ENCODE peak calls at places on chromosomes 1 and 21, in six cellular contexts. C, Z, T, W, V and M are unnamed samples.
A peak's percentile ranks its signal among the peaks of the same experiment; 100 is the strongest.

GRCh38 chr1:48758976-48759375 is 17.7 kb downstream of the BEND5 start:
- DNase-seq in W (no peak), T (no peak), V (no peak), C (no peak), Z (no peak), M (no peak)

GRCh38 chr1:230441183-230441582 is 15.1 kb upstream of the PGBD5 start:
- DNase-seq in T (no peak), C (no peak), W (no peak), Z (no peak), V (no peak), M (no peak)

GRCh38 chr21:17231124-17231523 is 281.7 kb upstream of the CXADR start:
- DNase-seq in C (no peak), Z (no peak), W (no peak), V (no peak), T (no peak), M (no peak)

GRCh38 chr1:53286950-53287349 is 40.9 kb downstream of the LRP8 start:
- DNase-seq in Z (no peak), W (no peak), C (no peak), T (no peak), V (no peak), M (no peak)

GRCh38 chr1:8135250-8135649 is 109.1 kb upstream of the ERRFI1 start:
- DNase-seq in C (no peak), Z (no peak), V (no peak), W (no peak), T (no peak), M (no peak)

GRCh38 chr1:19892628-19893168 is 10.5 kb downstream of the OTUD3 start:
- DNase-seq in T (no peak), Z (peak; percentile 29), C (no peak), W (no peak), V (no peak), M (no peak)

GRCh38 chr1:181440510-181440909 is 42.8 kb upstream of the CACNA1E start:
- DNase-seq in C (no peak), V (no peak), Z (no peak), W (no peak), T (no peak), M (no peak)

GRCh38 chr1:27588256-27589232 is 15.4 kb downstream of the AHDC1 start:
- DNase-seq in T (no peak), Z (no peak), W (no peak), V (peak; percentile 67), C (no peak), M (no peak)

GRCh38 chr1:209398330-209398991 is 185.1 kb upstream of the CAMK1G start:
- DNase-seq in V (no peak), W (no peak), Z (peak; percentile 95), C (no peak), T (peak; percentile 29), M (peak; percentile 63)

GRCh38 chr1:12327566-12327965 is 97.7 kb downstream of the VPS13D start:
- DNase-seq in Z (no peak), W (no peak), C (no peak), V (no peak), T (no peak), M (no peak)

GRCh38 chr1:177289532-177289931 is 118.8 kb downstream of the BRINP2 start:
- DNase-seq in V (no peak), Z (no peak), W (no peak), C (no peak), T (no peak), M (no peak)

GRCh38 chr1:12525311-12526181 is 92.5 kb downstream of the DHRS3 start:
- DNase-seq in W (no peak), Z (no peak), V (peak; percentile 58), T (peak; percentile 74), C (peak; percentile 88), M (no peak)

GRCh38 chr1:235075121-235075954 is 53.3 kb downstream of the TOMM20 start:
- DNase-seq in W (peak; percentile 71), Z (peak; percentile 97), T (peak; percentile 82), V (peak; percentile 73), C (peak; percentile 90), M (peak; percentile 93)

GRCh38 chr1:201220388-201220715 is 29.7 kb downstream of the IGFN1 start:
- DNase-seq in W (no peak), V (no peak), T (no peak), Z (no peak), C (no peak), M (no peak)

GRCh38 chr1:230163719-230164118 is 96.7 kb downstream of the GALNT2 start:
- DNase-seq in C (no peak), V (no peak), W (no peak), T (no peak), Z (no peak), M (no peak)

GRCh38 chr1:26177182-26177684 is at the start of gene CNKSR1:
- DNase-seq in C (no peak), Z (no peak), W (no peak), T (no peak), V (no peak), M (no peak)

GRCh38 chr1:12851779-12852178 is 3.3 kb upstream of the HNRNPCL1 start:
- DNase-seq in Z (no peak), C (no peak), V (no peak), T (no peak), W (no peak), M (no peak)

GRCh38 chr1:159973350-159973940 is 19.4 kb upstream of the SLAMF9 start:
- DNase-seq in W (no peak), C (no peak), Z (no peak), V (no peak), T (no peak), M (no peak)

GRCh38 chr1:212453156-212453857 is 20.6 kb downstream of the NENF start:
- DNase-seq in Z (no peak), V (no peak), T (no peak), W (no peak), C (no peak), M (peak; percentile 73)

GRCh38 chr1:153119491-153119971 is 6.2 kb upstream of the SPRR2F start:
- DNase-seq in T (no peak), Z (no peak), C (no peak), W (no peak), V (peak; percentile 65), M (no peak)

GRCh38 chr21:27104749-27105439 is 138.0 kb upstream of the ADAMTS5 start:
- DNase-seq in T (no peak), W (no peak), C (no peak), V (no peak), Z (no peak), M (no peak)

GRCh38 chr1:43541141-43541540 is 10.5 kb downstream of the PTPRF start:
- DNase-seq in C (no peak), W (no peak), Z (no peak), T (no peak), V (peak; percentile 2), M (peak; percentile 61)

GRCh38 chr1:43541721-43542401 is 11.2 kb downstream of the PTPRF start:
- DNase-seq in W (peak; percentile 72), V (peak; percentile 67), C (peak; percentile 96), T (peak; percentile 81), Z (no peak), M (peak; percentile 90)

GRCh38 chr1:43539726-43540434 is 9.2 kb downstream of the PTPRF start:
- DNase-seq in W (no peak), C (no peak), T (no peak), Z (no peak), V (peak; percentile 33), M (peak; percentile 37)

GRCh38 chr1:43538969-43539368 is 8.3 kb downstream of the PTPRF start:
- DNase-seq in C (no peak), V (no peak), Z (no peak), T (no peak), W (no peak), M (peak; percentile 13)

DNA sequence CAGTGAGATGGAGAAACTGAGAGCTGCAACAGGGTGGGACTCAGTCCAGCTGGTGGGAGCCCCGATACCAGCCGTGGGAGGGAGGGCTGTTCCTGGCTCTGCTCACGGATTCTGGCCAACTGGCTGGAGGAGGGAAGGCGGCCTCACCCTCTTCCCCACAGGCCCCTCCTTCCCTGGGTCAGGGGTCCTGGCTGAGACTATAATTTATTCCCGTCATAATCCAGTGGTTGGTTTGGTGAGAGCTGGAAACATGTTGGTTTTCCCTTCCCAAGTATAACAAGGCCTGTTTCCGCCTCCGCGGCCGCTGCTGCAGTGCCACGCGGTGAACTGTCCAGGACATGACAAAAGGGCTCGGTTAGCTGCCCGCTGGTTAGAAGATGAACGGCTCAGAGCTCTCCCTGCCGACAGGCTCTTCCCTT is 10.0 kb downstream of the PTPRF start:
- DNase-seq in Z (peak; percentile 58), W (no peak), V (peak; percentile 71), C (peak; percentile 90), T (peak; percentile 82), M (peak; percentile 89)
- H3K4me1 ChIP-seq in Z (no peaks in the 10 kb centered on the region), W (no peaks in the 10 kb centered on the region), V (peaks cover 22% of the 10 kb centered on the region), C (peaks cover 87% of the 10 kb centered on the region), T (peaks cover 15% of the 10 kb centered on the region), M (no peaks in the 10 kb centered on the region)

GRCh38 chr1:179702923-179703322 is 40.2 kb upstream of the FAM163A start:
- DNase-seq in V (no peak), W (no peak), Z (no peak), T (no peak), C (no peak), M (no peak)
- H3K36me3 ChIP-seq in V (no peaks in the 10 kb centered on the region), W (no peaks in the 10 kb centered on the region), Z (no peaks in the 10 kb centered on the region), T (no peaks in the 10 kb centered on the region), C (no peaks in the 10 kb centered on the region), M (no peaks in the 10 kb centered on the region)

GRCh38 chr1:117262976-117263375 is 52.2 kb upstream of the VTCN1 start:
- DNase-seq in T (no peak), W (no peak), Z (no peak), C (no peak), V (no peak), M (no peak)

GRCh38 chr1:117271129-117271528 is 60.4 kb upstream of the VTCN1 start:
- DNase-seq in W (no peak), V (no peak), Z (no peak), C (no peak), T (no peak), M (no peak)

GRCh38 chr1:117267232-117267774 is 56.6 kb upstream of the VTCN1 start:
- DNase-seq in C (no peak), V (no peak), T (no peak), Z (no peak), W (no peak), M (no peak)

GRCh38 chr1:117271959-117272358 is 61.2 kb upstream of the VTCN1 start:
- DNase-seq in V (no peak), Z (peak; percentile 67), C (no peak), T (no peak), W (no peak), M (no peak)

GRCh38 chr1:117268926-117269378 is 58.2 kb upstream of the VTCN1 start:
- DNase-seq in Z (no peak), V (no peak), T (no peak), C (no peak), W (no peak), M (no peak)
- H3K27ac ChIP-seq in Z (no peak overlapping the region), V (no peak overlapping the region), T (no peak overlapping the region), C (no peak overlapping the region), W (no peak overlapping the region), M (no peak overlapping the region)

GRCh38 chr1:243846761-243847160 is 3.3 kb downstream of the AKT3 start:
- DNase-seq in C (no peak), Z (no peak), W (no peak), V (no peak), T (no peak), M (no peak)
- H3K4me1 ChIP-seq in C (peaks cover 14% of the 10 kb centered on the region), Z (peaks cover 5% of the 10 kb centered on the region), W (no peaks in the 10 kb centered on the region), V (no peaks in the 10 kb centered on the region), T (no peaks in the 10 kb centered on the region), M (peaks cover 3% of the 10 kb centered on the region)